ENCODE peak calls at places on chromosomes 12 and 14, in five cellular contexts. X is upper lobe of left lung, P is K562, R is HepG2, C is HCT116. K is an unnamed sample.

GRCh38 chr14:90615444-90616095 is 200.7 kb downstream of the TTC7B start:
- ATAC-seq in X (no peak), P (no peak), R (no peak), C (no peak), K (no peak)

GRCh38 chr12:113910751-113911272 is 55.3 kb downstream of the RBM19 start:
- ATAC-seq in X (no peak), P (no peak), R (no peak), C (no peak), K (no peak)

GRCh38 chr12:110079477-110080400 is 31.4 kb upstream of the C12orf76 start:
- ATAC-seq in X (peak; percentile 74), P (peak; percentile 96), R (peak; percentile 96), C (peak; percentile 59), K (peak; percentile 46)

GRCh38 chr12:46124132-46124847 is 133.9 kb upstream of the SCAF11 start:
- ATAC-seq in X (no peak), P (no peak), R (peak; percentile 38), C (no peak), K (no peak)

GRCh38 chr12:50659260-50659659 is 104.6 kb upstream of the ATF1 start:
- ATAC-seq in X (no peak), P (no peak), R (peak; percentile 63), C (no peak), K (no peak)

GRCh38 chr14:67373347-67373746 is 13.2 kb downstream of the EIF2S1 start:
- ATAC-seq in X (no peak), P (peak; percentile 42), R (no peak), C (no peak), K (no peak)

GRCh38 chr12:44863867-44864266 is 12.2 kb downstream of the NELL2 start:
- ATAC-seq in X (no peak), P (no peak), R (no peak), C (no peak), K (no peak)

GRCh38 chr14:61553730-61554641 is 141.3 kb upstream of the HIF1A start:
- ATAC-seq in X (no peak), P (peak; percentile 14), R (peak; percentile 93), C (no peak), K (peak; percentile 74)

GRCh38 chr12:117469883-117470483 is 108.6 kb upstream of the NOS1 start:
- ATAC-seq in X (no peak), P (no peak), R (no peak), C (no peak), K (no peak)

GRCh38 chr14:63027719-63028118 is 17.5 kb downstream of the KCNH5 start:
- ATAC-seq in X (no peak), P (no peak), R (no peak), C (no peak), K (no peak)

GRCh38 chr14:23618415-23618988 is 17.7 kb upstream of the DHRS2 start:
- ATAC-seq in X (no peak), P (no peak), R (peak; percentile 7), C (no peak), K (no peak)

GRCh38 chr14:39491134-39491541 is 58.9 kb upstream of the FBXO33 start:
- ATAC-seq in X (no peak), P (no peak), R (peak; percentile 51), C (no peak), K (no peak)

GRCh38 chr14:21724115-21724973 is 50.7 kb upstream of the OR4E1 start:
- ATAC-seq in X (no peak), P (no peak), R (no peak), C (no peak), K (no peak)

GRCh38 chr14:21987937-21988336 is 314.3 kb upstream of the OR4E1 start:
- ATAC-seq in X (no peak), P (peak; percentile 74), R (peak; percentile 94), C (peak; percentile 80), K (peak; percentile 48)

GRCh38 chr14:63030113-63030512 is 15.1 kb downstream of the KCNH5 start:
- ATAC-seq in X (no peak), P (no peak), R (no peak), C (no peak), K (no peak)

GRCh38 chr12:54439096-54439495 is 20.0 kb upstream of the ITGA5 start:
- ATAC-seq in X (no peak), P (peak; percentile 10), R (no peak), C (no peak), K (peak; percentile 16)

GRCh38 chr12:67420506-67420905 is 151.3 kb downstream of the CAND1 start:
- ATAC-seq in X (no peak), P (no peak), R (no peak), C (no peak), K (no peak)

GRCh38 chr12:91817512-91817911 is 328.1 kb downstream of the BTG1 start:
- ATAC-seq in X (no peak), P (no peak), R (no peak), C (no peak), K (no peak)

GRCh38 chr12:123363385-123363742 is 1.3 kb downstream of the SBNO1 start:
- ATAC-seq in X (no peak), P (no peak), R (no peak), C (no peak), K (no peak)

GRCh38 chr12:123365141-123365917 is 682 bp upstream of the SBNO1 start:
- ATAC-seq in X (peak; percentile 96), P (peak; percentile 83), R (peak; percentile 83), C (peak; percentile 88), K (peak; percentile 94)

GRCh38 chr12:123367511-123367910 is 2.9 kb upstream of the SBNO1 start:
- ATAC-seq in X (no peak), P (no peak), R (no peak), C (no peak), K (no peak)

GRCh38 chr12:123363743-123364531 is 710 bp downstream of the SBNO1 start:
- ATAC-seq in X (no peak), P (peak; percentile 24), R (peak; percentile 34), C (no peak), K (peak; percentile 1)

GRCh38 chr12:123364532-123365140 is at the start of gene SBNO1:
- ATAC-seq in X (peak; percentile 98), P (peak; percentile 73), R (peak; percentile 45), C (peak; percentile 69), K (peak; percentile 81)
- TF ChIP-seq POLR2A in X (peak; percentile 32), P (peak; percentile 65), R (peak; percentile 85), C (no peak), K (peak; percentile 88)

GRCh38 chr14:95455246-95455645 is 61.2 kb downstream of the SYNE3 start:
- ATAC-seq in X (no peak), P (no peak), R (no peak), C (no peak), K (no peak)

GRCh38 chr14:95452890-95453712 is 63.3 kb downstream of the SYNE3 start:
- ATAC-seq in X (no peak), P (no peak), R (peak; percentile 91), C (no peak), K (no peak)

GRCh38 chr14:95449131-95449530 is 67.3 kb downstream of the SYNE3 start:
- ATAC-seq in X (no peak), P (peak; percentile 69), R (no peak), C (no peak), K (no peak)

GRCh38 chr14:95453713-95453980 is 62.8 kb downstream of the SYNE3 start:
- ATAC-seq in X (no peak), P (no peak), R (peak; percentile 5), C (no peak), K (no peak)

DNA sequence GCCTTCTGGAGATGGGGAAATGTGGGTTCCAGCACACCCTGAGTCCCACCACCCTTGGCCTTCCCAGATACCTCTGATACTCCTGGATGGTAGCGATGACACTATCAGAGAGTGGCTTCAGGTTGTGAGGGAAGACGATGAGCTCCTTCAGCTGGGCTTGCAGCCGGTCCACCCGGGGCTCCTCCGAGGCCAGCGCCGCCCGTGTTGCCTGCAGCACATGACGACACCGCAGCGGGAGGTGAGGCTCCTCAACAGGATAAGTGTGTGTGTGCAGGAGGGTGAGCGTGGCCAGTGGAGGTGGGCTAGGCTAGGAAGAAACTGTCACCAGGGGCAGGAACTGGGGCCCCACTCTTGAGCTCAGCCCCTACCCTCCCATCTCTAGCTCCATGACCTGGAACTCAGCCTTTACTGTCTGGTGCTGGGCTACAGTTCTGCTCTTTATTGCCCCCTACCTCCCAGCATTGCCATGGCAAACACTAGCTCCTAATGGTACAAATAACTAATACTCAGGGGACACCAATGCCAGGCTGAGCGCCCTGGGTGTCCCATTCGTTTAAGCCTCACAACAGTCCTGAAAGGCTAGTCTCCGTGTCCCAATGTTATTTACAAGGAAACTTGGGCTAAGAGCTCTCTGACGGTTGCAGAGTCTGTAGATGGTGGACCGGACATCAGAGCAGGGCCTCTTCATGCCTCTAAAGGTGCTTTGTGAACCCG is 64.1 kb downstream of the SYNE3 start:
- ATAC-seq in X (no peak), P (peak; percentile 89), R (peak; percentile 81), C (peak; percentile 91), K (no peak)
- TF ChIP-seq CTCF in X (no peak), P (peak; percentile 49), R (peak; percentile 67), C (peak; percentile 74), K (no peak)

GRCh38 chr12:13196302-13196921 is at the start of gene EMP1:
- ATAC-seq in X (peak; percentile 92), P (no peak), R (peak; percentile 64), C (peak; percentile 88), K (peak; percentile 89)

GRCh38 chr12:13195848-13196301 is 651 bp upstream of the EMP1 start:
- ATAC-seq in X (peak; percentile 35), P (no peak), R (peak; percentile 75), C (peak; percentile 37), K (peak; percentile 16)

GRCh38 chr12:13198240-13198639 is 1.7 kb downstream of the EMP1 start:
- ATAC-seq in X (no peak), P (no peak), R (no peak), C (no peak), K (no peak)

GRCh38 chr12:13198921-13199320 is 2.4 kb downstream of the EMP1 start:
- ATAC-seq in X (no peak), P (no peak), R (no peak), C (no peak), K (no peak)

GRCh38 chr12:13197526-13198141 is 1.1 kb downstream of the EMP1 start:
- ATAC-seq in X (peak; percentile 38), P (no peak), R (no peak), C (no peak), K (peak; percentile 14)
- TF ChIP-seq POLR2AphosphoS5 in X (peak; percentile 54), P (no peak), R (no peak), C (peak; percentile 6), K (peak; percentile 5)

GRCh38 chr12:6215932-6216494 is 15.8 kb downstream of the CD9 start:
- ATAC-seq in X (peak; percentile 95), P (no peak), R (no peak), C (peak; percentile 96), K (peak; percentile 94)
- TF ChIP-seq POLR2A in X (no peak), P (no peak), R (no peak), C (no peak), K (peak; percentile 13)

GRCh38 chr14:100679707-100680438 is 46.8 kb upstream of the DLK1 start:
- ATAC-seq in X (no peak), P (no peak), R (peak; percentile 90), C (no peak), K (peak; percentile 49)
- TF ChIP-seq CTCF in X (no peak), P (no peak), R (peak; percentile 77), C (no peak), K (no peak)

GRCh38 chr14:68814376-68815287 is 21.8 kb upstream of the ZFP36L1 start:
- ATAC-seq in X (no peak), P (peak; percentile 49), R (peak; percentile 71), C (peak; percentile 34), K (no peak)
- TF ChIP-seq POLR2AphosphoS5 in X (peak; percentile 3), P (no peak), R (no peak), C (peak; percentile 18), K (no peak)